ENCODE peak calls at places on chromosome 2, in five cellular contexts. V is GM23338, O is K562, I is SK-N-SH, X is stomach. K is an unnamed sample.

GRCh38 chr2:111986116-111986900 is 68.8 kb upstream of the TMEM87B start:
- DNase-seq in V (peak; percentile 33), O (no peak), I (no peak), X (no peak), K (no peak)

GRCh38 chr2:1269812-1270211 is 143.5 kb upstream of the TPO start:
- DNase-seq in V (no peak), O (no peak), I (no peak), X (no peak), K (peak; percentile 72)

GRCh38 chr2:162082036-162082435 is 8.0 kb upstream of the DPP4 start:
- DNase-seq in V (no peak), O (no peak), I (no peak), X (no peak), K (no peak)

GRCh38 chr2:136434251-136434715 is 316.3 kb upstream of the CXCR4 start:
- DNase-seq in V (no peak), O (no peak), I (no peak), X (no peak), K (no peak)

GRCh38 chr2:218881744-218882462 is 1.3 kb downstream of the WNT10A start:
- DNase-seq in V (no peak), O (no peak), I (peak; percentile 23), X (no peak), K (no peak)

GRCh38 chr2:233287871-233288270 is 19.7 kb upstream of the SAG start:
- DNase-seq in V (no peak), O (no peak), I (no peak), X (no peak), K (no peak)

GRCh38 chr2:223978451-223978850 is 21.2 kb downstream of the MRPL44 start:
- DNase-seq in V (no peak), O (no peak), I (no peak), X (no peak), K (no peak)

GRCh38 chr2:28751956-28752607 is 452 bp downstream of the PPP1CB start:
- DNase-seq in V (no peak), O (peak; percentile 58), I (peak; percentile 79), X (peak; percentile 37), K (no peak)

GRCh38 chr2:39313575-39313974 is 69.8 kb upstream of the CDKL4 start:
- DNase-seq in V (no peak), O (no peak), I (no peak), X (no peak), K (no peak)

GRCh38 chr2:237191693-237192076 is 106.0 kb downstream of the COPS8 start:
- DNase-seq in V (no peak), O (no peak), I (no peak), X (no peak), K (no peak)

GRCh38 chr2:150143087-150143536 is 344.4 kb downstream of the RND3 start:
- DNase-seq in V (no peak), O (no peak), I (no peak), X (no peak), K (no peak)

GRCh38 chr2:46977899-46978298 is 62.3 kb upstream of the MCFD2 start:
- DNase-seq in V (no peak), O (no peak), I (no peak), X (no peak), K (no peak)

GRCh38 chr2:220224711-220225519 is 597.5 kb downstream of the SLC4A3 start:
- DNase-seq in V (no peak), O (no peak), I (no peak), X (no peak), K (no peak)

GRCh38 chr2:29463181-29463900 is 348.1 kb downstream of the CLIP4 start:
- DNase-seq in V (no peak), O (no peak), I (no peak), X (no peak), K (no peak)

GRCh38 chr2:164205347-164205746 is 415.9 kb downstream of the GRB14 start:
- DNase-seq in V (no peak), O (no peak), I (no peak), X (no peak), K (no peak)

GRCh38 chr2:238938460-238939055 is 90.7 kb downstream of the TWIST2 start:
- DNase-seq in V (no peak), O (no peak), I (no peak), X (peak; percentile 32), K (peak; percentile 99)

GRCh38 chr2:105179469-105180372 is 61.8 kb upstream of the GPR45 start:
- DNase-seq in V (peak; percentile 68), O (peak; percentile 58), I (peak; percentile 28), X (peak; percentile 50), K (no peak)

GRCh38 chr2:6362671-6363450 is 502.8 kb downstream of the CMPK2 start:
- DNase-seq in V (no peak), O (no peak), I (no peak), X (no peak), K (no peak)

GRCh38 chr2:230700447-230700846 is 12.2 kb upstream of the CAB39 start:
- DNase-seq in V (no peak), O (no peak), I (no peak), X (no peak), K (no peak)

GRCh38 chr2:166081131-166081632 is 46.6 kb downstream of the SCN1A start:
- DNase-seq in V (no peak), O (no peak), I (no peak), X (no peak), K (no peak)

GRCh38 chr2:27849558-27849957 is 40.6 kb downstream of the RBKS start:
- DNase-seq in V (no peak), O (no peak), I (no peak), X (no peak), K (no peak)

GRCh38 chr2:176484838-176485237 is 215.6 kb downstream of the MTX2 start:
- DNase-seq in V (no peak), O (no peak), I (no peak), X (no peak), K (no peak)

GRCh38 chr2:138493334-138493733 is 8.2 kb upstream of the SPOPL start:
- DNase-seq in V (no peak), O (no peak), I (no peak), X (no peak), K (no peak)

GRCh38 chr2:2542966-2543555 is 212.0 kb upstream of the MYT1L start:
- DNase-seq in V (peak; percentile 29), O (peak; percentile 27), I (no peak), X (no peak), K (no peak)

DNA sequence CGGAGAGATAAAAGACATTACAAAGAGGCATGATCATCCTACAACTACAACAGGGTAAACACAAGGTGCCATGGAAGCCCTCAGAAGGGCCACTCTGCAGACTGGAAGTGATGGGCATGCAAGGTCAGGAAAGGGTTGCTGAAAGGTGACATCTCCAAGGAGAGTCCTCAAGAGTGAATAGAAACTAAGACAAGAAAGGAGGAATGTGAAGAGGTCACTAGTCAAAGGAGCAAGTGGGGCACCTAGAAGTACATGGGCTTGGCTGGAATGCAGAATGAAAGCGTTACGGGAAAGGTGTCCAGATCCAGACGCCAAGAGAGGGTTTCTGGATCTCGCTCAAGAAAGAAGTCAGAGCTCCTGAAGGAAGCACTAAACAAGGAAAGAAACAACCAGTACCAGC is 314.3 kb downstream of the NBAS start:
- DNase-seq in V (no peak), O (no peak), I (no peak), X (no peak), K (no peak)
- H3K4me3 ChIP-seq in V (no peak overlapping the region), O (no peak overlapping the region), I (no peak overlapping the region), X (no peak overlapping the region), K (no peak overlapping the region)

DNA sequence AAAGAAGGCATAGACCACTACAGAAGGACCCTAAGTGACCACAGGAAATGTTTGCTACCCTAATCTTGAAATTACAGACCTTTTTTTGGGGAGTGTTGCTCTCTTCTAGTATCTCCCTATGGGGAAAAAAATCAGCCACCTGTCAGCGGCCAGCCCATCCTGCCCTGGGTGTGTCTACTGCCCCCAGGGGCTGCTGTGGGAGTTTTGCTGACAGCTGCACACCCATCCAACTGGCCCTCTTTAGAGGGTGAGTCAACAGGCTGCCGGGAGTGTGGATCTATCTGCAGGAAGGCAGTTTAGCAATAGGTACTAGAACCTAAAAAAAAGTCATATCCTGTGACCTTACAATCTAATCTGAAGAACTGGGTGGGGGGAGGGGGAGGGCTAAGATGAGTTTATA is 796 bp upstream of the DYSF start:
- DNase-seq in V (peak; percentile 62), O (peak; percentile 86), I (no peak), X (no peak), K (no peak)
- H3K4me1 ChIP-seq in V (peaks cover 46% of the 10 kb centered on the region), O (peaks cover 20% of the 10 kb centered on the region), I (peaks cover 21% of the 10 kb centered on the region), X (peaks cover 55% of the 10 kb centered on the region), K (peaks cover 23% of the 10 kb centered on the region)

GRCh38 chr2:101931402-101931801 is 60.4 kb upstream of the IL1R2 start:
- DNase-seq in V (no peak), O (no peak), I (no peak), X (no peak), K (no peak)
- TF ChIP-seq POLR2AphosphoS5 in V (no peak), O (no peak), I (no peak), X (no peak), K (no peak)

DNA sequence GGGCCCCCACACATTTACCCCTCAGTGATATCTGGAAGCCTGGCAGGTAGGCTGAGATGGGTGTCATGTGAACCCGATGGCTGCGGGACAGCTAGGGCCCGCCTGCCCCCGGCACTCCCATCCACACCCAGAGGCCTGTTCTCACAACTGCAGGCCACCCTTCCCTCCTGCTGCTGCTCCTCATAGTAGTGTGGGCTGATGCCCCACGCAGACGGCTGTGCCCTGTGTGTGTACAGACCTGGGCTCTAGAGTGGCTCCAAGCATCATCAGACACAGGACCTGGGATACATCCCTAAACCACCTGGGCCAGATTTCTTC is 13.0 kb downstream of the ADRA2B start:
- DNase-seq in V (no peak), O (no peak), I (peak; percentile 14), X (peak; percentile 15), K (no peak)
- H3K4me3 ChIP-seq in V (no peak overlapping the region), O (no peak overlapping the region), I (no peak overlapping the region), X (no peak overlapping the region), K (no peak overlapping the region)

GRCh38 chr2:45888641-45889040 is 237.2 kb downstream of the PRKCE start:
- DNase-seq in V (no peak), O (no peak), I (no peak), X (no peak), K (no peak)
- H3K4me1 ChIP-seq in V (peaks cover 3% of the 10 kb centered on the region), O (no peaks in the 10 kb centered on the region), I (peaks cover 48% of the 10 kb centered on the region), X (peaks cover 100% of the 10 kb centered on the region), K (peaks cover 80% of the 10 kb centered on the region)

GRCh38 chr2:18559941-18560796 is at the start of gene RDH14:
- DNase-seq in V (peak; percentile 97), O (peak; percentile 88), I (peak; percentile 95), X (peak; percentile 93), K (peak; percentile 93)
- TF ChIP-seq POLR2AphosphoS5 in V (no peak), O (peak; percentile 33), I (no peak), X (peak; percentile 81), K (peak; percentile 81)

K was measured in vagina.